ENCODE peak calls at places on chromosome 15, in ten cellular contexts. L is breast epithelium; S is stimulated activated CD8-positive, alpha-beta memory T cell treated with anti-CD3 and anti-CD28 coated beads, Interleukin-7, amount 100 ng/mL, for 24 hours; K is astrocyte of the spinal cord; P is mesothelial cell of epicardium; F is MCF 10A; N is right lobe of liver; H is GM13977; C is fibroblast of gingiva; J is colonic mucosa. U is an unnamed sample.

GRCh38 chr15:59178151-59178705 is 28.4 kb upstream of the LDHAL6B start:
- DNase-seq in L (no peak), J (no peak), F (no peak), P (no peak), K (no peak), S (no peak), N (peak), H (no peak), C (no peak), U (no peak)

GRCh38 chr15:79066391-79067090 is 24.0 kb downstream of the RASGRF1 start:
- DNase-seq in L (no peak), H (no peak), K (no peak), J (no peak), C (no peak), N (no peak), P (no peak), S (no peak), F (no peak), U (no peak)

GRCh38 chr15:94306700-94307650 is 75.6 kb downstream of the MCTP2 start:
- DNase-seq in J (no peak), L (no peak), H (peak), N (no peak), S (no peak), P (no peak), K (peak), C (no peak), F (peak), U (no peak)

GRCh38 chr15:62105266-62105665 is 38.5 kb downstream of the C2CD4A start:
- DNase-seq in L (no peak), P (no peak), K (no peak), S (no peak), H (no peak), F (no peak), C (no peak), N (no peak), J (no peak), U (no peak)

GRCh38 chr15:69391046-69391757 is 22.9 kb upstream of the KIF23 start:
- DNase-seq in C (no peak), H (no peak), J (no peak), F (no peak), N (no peak), P (no peak), S (no peak), K (no peak), L (peak), U (no peak)

GRCh38 chr15:99409097-99409473 is 156.7 kb upstream of the MEF2A start:
- DNase-seq in L (peak), K (peak), N (no peak), H (peak), F (peak), P (peak), S (no peak), J (peak), C (peak), U (no peak)

GRCh38 chr15:50109086-50109987 is 9.7 kb downstream of the ATP8B4 start:
- DNase-seq in P (no peak), J (no peak), F (peak), K (peak), C (peak), S (no peak), N (no peak), L (no peak), H (no peak), U (no peak)

GRCh38 chr15:57112178-57112577 is 193.7 kb downstream of the TCF12 start:
- DNase-seq in C (no peak), S (no peak), N (no peak), J (no peak), L (no peak), P (no peak), K (no peak), H (no peak), F (no peak), U (no peak)

GRCh38 chr15:89728254-89728653 is 22.8 kb downstream of the MESP1 start:
- DNase-seq in H (no peak), J (no peak), N (no peak), S (no peak), K (no peak), P (no peak), F (no peak), C (peak), L (no peak), U (no peak)

GRCh38 chr15:89469331-89470107 is 26.9 kb downstream of the RHCG start:
- DNase-seq in J (no peak), L (no peak), P (no peak), H (no peak), K (no peak), S (no peak), C (no peak), F (no peak), N (no peak), U (no peak)

GRCh38 chr15:82132742-82133141 is 86.9 kb upstream of the MEX3B start:
- DNase-seq in F (peak), N (no peak), K (peak), S (no peak), J (no peak), L (no peak), P (no peak), H (no peak), C (peak), U (no peak)

GRCh38 chr15:25176616-25176923 is 221.8 kb downstream of the SNRPN start:
- DNase-seq in H (peak), F (no peak), L (peak), N (no peak), C (no peak), P (peak), S (no peak), K (no peak), J (no peak), U (no peak)

GRCh38 chr15:40873625-40874561 is at the start of gene RHOV:
- DNase-seq in K (peak), S (no peak), P (peak), N (no peak), H (peak), C (peak), J (peak), F (peak), L (peak), U (peak)

GRCh38 chr15:83285979-83286553 is 1.6 kb upstream of the BNC1 start:
- DNase-seq in F (peak), P (no peak), S (no peak), J (no peak), L (no peak), H (no peak), C (peak), N (no peak), K (peak), U (no peak)

U was measured in NCI-H1048.